ENCODE peak calls at places on chromosomes 16 and 17, in five cellular contexts. Y is nephron progenitor cell; K is T-helper 1 cell; N is stimulated activated CD4-positive, alpha-beta T cell treated with anti-CD3 and anti-CD28 coated beads, Interleukin-12 subunit alpha, Interleukin-12 subunit beta, amount 100 ng/mL, for 4 hours; H is GM04504. C is an unnamed sample.

GRCh38 chr16:82882249-82882648 is 255.5 kb downstream of the CDH13 start:
- DNase-seq in N (no peak), Y (no peak), H (no peak), K (no peak), C (no peak)

GRCh38 chr17:82388223-82388921 is 16.8 kb downstream of the UTS2R start:
- DNase-seq in H (no peak), N (no peak), Y (no peak), K (no peak), C (no peak)

GRCh38 chr17:49229805-49230600 is 584 bp downstream of the PHOSPHO1 start:
- DNase-seq in K (no peak), H (no peak), N (no peak), Y (peak), C (no peak)

GRCh38 chr17:20092973-20093626 is 83.9 kb downstream of the SPECC1 start:
- DNase-seq in Y (no peak), H (no peak), N (no peak), K (no peak), C (no peak)

GRCh38 chr17:20045476-20045875 is 36.3 kb downstream of the SPECC1 start:
- DNase-seq in Y (no peak), N (no peak), K (no peak), H (no peak), C (no peak)

GRCh38 chr16:15581127-15581815 is 61.7 kb downstream of the MARF1 start:
- DNase-seq in N (no peak), K (no peak), Y (no peak), H (no peak), C (no peak)

GRCh38 chr17:29246638-29247037 is at the start of gene CRYBA1:
- DNase-seq in Y (no peak), H (no peak), K (no peak), N (no peak), C (no peak)

GRCh38 chr17:77089118-77089477 is 51.7 kb upstream of the SEC14L1 start:
- DNase-seq in Y (no peak), H (no peak), K (no peak), N (no peak), C (peak)

GRCh38 chr17:62688398-62689140 is 61.1 kb downstream of the MRC2 start:
- DNase-seq in Y (no peak), H (no peak), N (no peak), K (no peak), C (no peak)

GRCh38 chr17:6444573-6445335 is 499 bp downstream of the PIMREG start:
- DNase-seq in H (no peak), Y (no peak), K (no peak), N (no peak), C (no peak)

GRCh38 chr17:45740553-45741330 is 43.4 kb upstream of the CRHR1 start:
- DNase-seq in N (no peak), H (no peak), Y (peak), K (no peak), C (peak)

GRCh38 chr17:2963332-2964027 is 99.9 kb downstream of the OR1D5 start:
- DNase-seq in N (no peak), H (no peak), Y (no peak), K (no peak), C (no peak)

GRCh38 chr16:15654591-15654990 is 4.5 kb downstream of the NDE1 start:
- DNase-seq in K (no peak), H (no peak), N (no peak), Y (no peak), C (no peak)